ENCODE peak calls at places on chromosome 4, in six cellular contexts. X is gastrocnemius medialis; K is effector memory CD8-positive, alpha-beta T cell; D is naive thymus-derived CD8-positive, alpha-beta T cell; U is NCI-H2081 treated with DMSO at 0.1 percent for 48 hours; V is activated naive CD4-positive, alpha-beta T cell treated with anti-CD3 and anti-CD28 coated beads for 36 hours. B is an unnamed sample.

GRCh38 chr4:8538703-8539567 is 41.3 kb upstream of the GPR78 start:
- DNase-seq in X (no peak), K (no peak), D (no peak), U (no peak), V (no peak), B (no peak)

GRCh38 chr4:965766-966134 is 7.6 kb downstream of the DGKQ start:
- DNase-seq in X (no peak), K (no peak), D (no peak), U (no peak), V (no peak), B (no peak)

GRCh38 chr4:61740950-61741638 is 541.0 kb downstream of the ADGRL3 start:
- DNase-seq in X (no peak), K (no peak), D (no peak), U (no peak), V (no peak), B (no peak)

GRCh38 chr4:81651500-81651899 is 179.8 kb upstream of the RASGEF1B start:
- DNase-seq in X (no peak), K (no peak), D (no peak), U (no peak), V (peak; percentile 21), B (no peak)

GRCh38 chr4:127370495-127371069 is 262.2 kb upstream of the INTU start:
- DNase-seq in X (no peak), K (no peak), D (no peak), U (no peak), V (no peak), B (no peak)

GRCh38 chr4:10521386-10521785 is 64.2 kb upstream of the ZNF518B start:
- DNase-seq in X (no peak), K (no peak), D (no peak), U (peak; percentile 96), V (no peak), B (no peak)

GRCh38 chr4:3874525-3875110 is 108.4 kb downstream of the ADRA2C start:
- DNase-seq in X (no peak), K (no peak), D (no peak), U (no peak), V (no peak), B (no peak)

GRCh38 chr4:147707892-147708672 is 23.8 kb upstream of the ARHGAP10 start:
- DNase-seq in X (no peak), K (peak; percentile 56), D (peak; percentile 39), U (no peak), V (peak; percentile 70), B (no peak)

GRCh38 chr4:159010563-159011260 is 92.2 kb upstream of the RAPGEF2 start:
- DNase-seq in X (peak; percentile 51), K (no peak), D (no peak), U (peak; percentile 76), V (no peak), B (no peak)

GRCh38 chr4:26780524-26780923 is 80.1 kb upstream of the STIM2 start:
- DNase-seq in X (no peak), K (no peak), D (no peak), U (no peak), V (no peak), B (no peak)

GRCh38 chr4:183256756-183257385 is 63.2 kb downstream of the CLDN22 start:
- DNase-seq in X (peak; percentile 10), K (peak; percentile 14), D (peak; percentile 43), U (no peak), V (peak; percentile 60), B (no peak)

GRCh38 chr4:100828986-100829685 is 311.3 kb upstream of the EMCN start:
- DNase-seq in X (no peak), K (no peak), D (no peak), U (no peak), V (no peak), B (no peak)

GRCh38 chr4:57220734-57221133 is 110.5 kb upstream of the IGFBP7 start:
- DNase-seq in X (no peak), K (no peak), D (no peak), U (no peak), V (no peak), B (no peak)

GRCh38 chr4:80215449-80216052 is 18.2 kb downstream of the PRDM8 start:
- DNase-seq in X (no peak), K (no peak), D (no peak), U (peak; percentile 19), V (no peak), B (no peak)

GRCh38 chr4:27100713-27101112 is 240.1 kb downstream of the STIM2 start:
- DNase-seq in X (no peak), K (no peak), D (no peak), U (no peak), V (no peak), B (no peak)

GRCh38 chr4:187767158-187767557 is 228.4 kb upstream of the ZFP42 start:
- DNase-seq in X (no peak), K (no peak), D (no peak), U (no peak), V (no peak), B (no peak)

GRCh38 chr4:47519239-47519883 is 34.3 kb downstream of the ATP10D start:
- DNase-seq in X (no peak), K (no peak), D (no peak), U (no peak), V (no peak), B (no peak)

GRCh38 chr4:104025251-104025650 is 305.5 kb upstream of the TACR3 start:
- DNase-seq in X (no peak), K (no peak), D (no peak), U (no peak), V (no peak), B (no peak)

GRCh38 chr4:90187148-90187884 is 60.1 kb downstream of the CCSER1 start:
- DNase-seq in X (no peak), K (no peak), D (no peak), U (peak; percentile 63), V (no peak), B (no peak)

GRCh38 chr4:149531861-149532260 is 283.8 kb downstream of the IQCM start:
- DNase-seq in X (no peak), K (no peak), D (no peak), U (no peak), V (no peak), B (no peak)

GRCh38 chr4:86441175-86441960 is 81.5 kb upstream of the MAPK10 start:
- DNase-seq in X (no peak), K (no peak), D (no peak), U (no peak), V (no peak), B (no peak)

GRCh38 chr4:64539234-64539849 is 130.1 kb upstream of the TECRL start:
- DNase-seq in X (peak; percentile 13), K (no peak), D (no peak), U (no peak), V (peak; percentile 62), B (no peak)

GRCh38 chr4:146142768-146143167 is 32.8 kb upstream of the LSM6 start:
- DNase-seq in X (no peak), K (no peak), D (no peak), U (no peak), V (no peak), B (no peak)

GRCh38 chr4:2811830-2812599 is 19.1 kb downstream of the SH3BP2 start:
- DNase-seq in X (peak; percentile 70), K (peak; percentile 56), D (peak; percentile 39), U (no peak), V (peak; percentile 82), B (peak; percentile 60)

GRCh38 chr4:94484818-94485217 is 33.1 kb downstream of the PDLIM5 start:
- DNase-seq in X (no peak), K (no peak), D (no peak), U (no peak), V (no peak), B (no peak)

GRCh38 chr4:172716291-172716690 is 452.3 kb upstream of the GALNT7 start:
- DNase-seq in X (no peak), K (no peak), D (no peak), U (no peak), V (no peak), B (no peak)

GRCh38 chr4:16725252-16725651 is 173.2 kb downstream of the LDB2 start:
- DNase-seq in X (no peak), K (no peak), D (no peak), U (no peak), V (no peak), B (no peak)

GRCh38 chr4:185534850-185535761 is at the start of gene PDLIM3:
- DNase-seq in X (peak; percentile 81), K (no peak), D (no peak), U (no peak), V (peak; percentile 6), B (no peak)

GRCh38 chr4:4812145-4812782 is 47.2 kb upstream of the MSX1 start:
- DNase-seq in X (no peak), K (no peak), D (no peak), U (no peak), V (no peak), B (no peak)

GRCh38 chr4:19386786-19387185 is 864.9 kb upstream of the SLIT2 start:
- DNase-seq in X (no peak), K (no peak), D (no peak), U (no peak), V (no peak), B (no peak)

GRCh38 chr4:55547461-55547770 is 707 bp upstream of the CLOCK start:
- DNase-seq in X (peak; percentile 5), K (no peak), D (no peak), U (no peak), V (no peak), B (no peak)

GRCh38 chr4:78707268-78707667 is 68.9 kb upstream of the BMP2K start:
- DNase-seq in X (no peak), K (no peak), D (no peak), U (no peak), V (no peak), B (no peak)

GRCh38 chr4:42344749-42345148 is 52.5 kb upstream of the SHISA3 start:
- DNase-seq in X (no peak), K (no peak), D (no peak), U (no peak), V (no peak), B (no peak)

GRCh38 chr4:55592014-55592413 is at the start of gene PDCL2:
- DNase-seq in X (no peak), K (no peak), D (no peak), U (no peak), V (no peak), B (no peak)

GRCh38 chr4:137644201-137644600 is 111.9 kb upstream of the PCDH18 start:
- DNase-seq in X (no peak), K (no peak), D (no peak), U (no peak), V (no peak), B (no peak)

GRCh38 chr4:183634086-183634485 is 24.9 kb downstream of the RWDD4 start:
- DNase-seq in X (no peak), K (no peak), D (no peak), U (no peak), V (no peak), B (no peak)

GRCh38 chr4:3388461-3389185 is 53.1 kb upstream of the HGFAC start:
- DNase-seq in X (no peak), K (no peak), D (no peak), U (no peak), V (no peak), B (no peak)

GRCh38 chr4:31613946-31614623 is 893.9 kb downstream of the PCDH7 start:
- DNase-seq in X (no peak), K (no peak), D (no peak), U (no peak), V (no peak), B (no peak)

GRCh38 chr4:113106076-113106475 is 56.6 kb downstream of the ANK2 start:
- DNase-seq in X (no peak), K (no peak), D (no peak), U (peak; percentile 2), V (no peak), B (no peak)

B was measured in activated T-helper 2 cell treated with anti-CD3 and anti-CD28 coated beads, Interferon-gamma antibody, Interleukin-2, Interleukin-4, amounts not matched to agents 10 μg/mL and 5 μg/mL and 100 μg/mL, durations not matched to agents 14 hours and 24 hours and 36 hours.